ENCODE peak calls at places on chromosomes 4 and X, in seven cellular contexts. E, J, M, F, H, I and C are unnamed samples.

GRCh38 chr4:140260227-140260626 is 106.2 kb upstream of the MAML3 start:
- DNase-seq in E (no peak), J (no peak), M (no peak), F (peak; percentile 87), H (no peak), I (no peak), C (no peak)

GRCh38 chrX:13177921-13178320 is 133.5 kb upstream of the FAM9C start:
- DNase-seq in E (no peak), J (no peak), M (no peak), F (no peak), H (peak; percentile 20), I (no peak), C (no peak)

GRCh38 chr4:184415071-184415470 is 59.3 kb downstream of the IRF2 start:
- DNase-seq in E (no peak), J (no peak), M (no peak), F (peak; percentile 70), H (no peak), I (no peak), C (no peak)

GRCh38 chr4:53208749-53209148 is 157.1 kb downstream of the SCFD2 start:
- DNase-seq in E (no peak), J (no peak), M (no peak), F (no peak), H (no peak), I (no peak), C (no peak)

GRCh38 chr4:789571-790465 is 36.1 kb downstream of the CPLX1 start:
- DNase-seq in E (peak; percentile 6), J (no peak), M (no peak), F (no peak), H (no peak), I (peak; percentile 77), C (no peak)

GRCh38 chrX:80812176-80812575 is 2.5 kb upstream of the BRWD3 start:
- DNase-seq in E (no peak), J (peak; percentile 43), M (no peak), F (peak; percentile 11), H (peak; percentile 39), I (no peak), C (no peak)

GRCh38 chr4:122963222-122963621 is 40.8 kb upstream of the NUDT6 start:
- DNase-seq in E (no peak), J (no peak), M (no peak), F (peak; percentile 89), H (no peak), I (no peak), C (no peak)

GRCh38 chrX:50107470-50107869 is 93.3 kb downstream of the AKAP4 start:
- DNase-seq in E (no peak), J (no peak), M (no peak), F (peak; percentile 63), H (no peak), I (no peak), C (no peak)

GRCh38 chr4:40283968-40284367 is 51.2 kb upstream of the CHRNA9 start:
- DNase-seq in E (no peak), J (peak; percentile 93), M (no peak), F (peak; percentile 41), H (peak; percentile 78), I (no peak), C (no peak)

GRCh38 chrX:131977619-131978018 is 45.5 kb upstream of the STK26 start:
- DNase-seq in E (no peak), J (no peak), M (no peak), F (no peak), H (no peak), I (no peak), C (no peak)

GRCh38 chr4:1403591-1404572 is 2.4 kb downstream of the NKX1-1 start:
- DNase-seq in E (no peak), J (no peak), M (no peak), F (no peak), H (no peak), I (peak; percentile 62), C (peak; percentile 48)

GRCh38 chr4:106746451-106746850 is 289.7 kb downstream of the DKK2 start:
- DNase-seq in E (no peak), J (no peak), M (no peak), F (peak; percentile 9), H (no peak), I (no peak), C (no peak)

GRCh38 chr4:41935652-41936021 is 408 bp downstream of the TMEM33 start:
- DNase-seq in E (no peak), J (peak; percentile 24), M (peak; percentile 33), F (peak; percentile 36), H (no peak), I (no peak), C (no peak)

GRCh38 chr4:140363558-140363957 is 9.9 kb upstream of the SCOC start:
- DNase-seq in E (no peak), J (no peak), M (no peak), F (no peak), H (no peak), I (no peak), C (no peak)

GRCh38 chr4:31204895-31205294 is 484.7 kb downstream of the PCDH7 start:
- DNase-seq in E (no peak), J (no peak), M (no peak), F (no peak), H (no peak), I (no peak), C (no peak)

GRCh38 chr4:184345573-184345922 is 127.9 kb upstream of the ENPP6 start:
- DNase-seq in E (no peak), J (no peak), M (no peak), F (no peak), H (no peak), I (no peak), C (no peak)

GRCh38 chrX:111265506-111265905 is 4.8 kb downstream of the CAPN6 start:
- DNase-seq in E (no peak), J (no peak), M (no peak), F (no peak), H (no peak), I (no peak), C (no peak)

GRCh38 chrX:129145898-129146297 is 377.4 kb downstream of the SMARCA1 start:
- DNase-seq in E (no peak), J (no peak), M (no peak), F (no peak), H (no peak), I (no peak), C (no peak)

GRCh38 chr4:130747842-130748241 is 1651.9 kb downstream of the C4orf33 start:
- DNase-seq in E (no peak), J (no peak), M (no peak), F (no peak), H (no peak), I (no peak), C (no peak)

GRCh38 chrX:132877954-132878536 is 80.4 kb downstream of the HS6ST2 start:
- DNase-seq in E (no peak), J (no peak), M (no peak), F (no peak), H (no peak), I (no peak), C (no peak)

DNA sequence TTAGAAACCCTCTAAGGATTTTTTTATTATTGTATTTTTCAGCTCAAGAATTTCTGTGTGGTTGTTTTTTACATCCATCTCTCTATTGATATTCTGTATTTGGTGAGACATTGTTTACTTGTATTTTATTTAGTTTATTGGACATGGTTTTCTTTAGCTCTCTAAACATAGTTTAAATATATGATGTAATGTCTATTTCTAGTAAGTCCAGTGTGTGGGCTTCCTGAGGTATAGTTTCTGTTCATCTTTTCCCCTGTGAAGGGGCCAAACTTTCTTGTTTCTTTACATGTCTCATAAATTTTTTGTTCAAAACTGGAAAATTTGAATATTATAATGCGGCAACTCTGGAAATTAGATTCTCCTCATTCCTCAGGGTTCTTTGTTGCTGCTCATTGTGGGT is 28.2 kb upstream of the ATRX start:
- DNase-seq in E (no peak), J (no peak), M (no peak), F (no peak), H (no peak), I (no peak), C (no peak)
- H3K27ac ChIP-seq in E (no peak overlapping the region), J (no peak overlapping the region), M (no peak overlapping the region), F (no peak overlapping the region), H (no peak overlapping the region), I (no peak overlapping the region), C (no peak overlapping the region)

GRCh38 chr4:77800483-77801259 is 18.5 kb downstream of the CNOT6L start:
- DNase-seq in E (no peak), J (no peak), M (no peak), F (peak; percentile 0), H (no peak), I (no peak), C (no peak)

GRCh38 chr4:77802406-77802805 is 16.8 kb downstream of the CNOT6L start:
- DNase-seq in E (no peak), J (no peak), M (no peak), F (no peak), H (no peak), I (no peak), C (no peak)

GRCh38 chr4:77801260-77801608 is 17.9 kb downstream of the CNOT6L start:
- DNase-seq in E (no peak), J (peak; percentile 75), M (no peak), F (no peak), H (peak; percentile 41), I (no peak), C (no peak)

GRCh38 chr4:77804471-77804870 is 14.7 kb downstream of the CNOT6L start:
- DNase-seq in E (no peak), J (no peak), M (no peak), F (no peak), H (no peak), I (no peak), C (no peak)

DNA sequence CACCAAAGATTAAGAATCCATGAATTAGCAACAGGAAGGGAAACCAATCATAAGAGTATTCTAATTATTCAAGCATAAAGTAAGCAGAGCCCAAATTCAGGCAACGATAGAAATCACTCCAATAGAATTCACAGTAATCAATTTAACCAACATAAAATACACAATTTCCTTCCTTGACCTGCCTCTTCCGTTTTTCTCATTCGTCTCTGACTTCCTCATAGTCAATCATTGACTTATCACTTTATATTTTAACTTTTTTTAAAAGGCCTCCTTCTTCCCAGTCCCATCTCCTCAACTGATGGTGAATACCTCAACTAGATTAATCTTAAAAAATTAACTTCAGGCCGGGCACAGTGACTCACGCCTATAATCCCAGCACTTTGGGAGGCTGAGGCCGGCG is 13.4 kb downstream of the CNOT6L start:
- DNase-seq in E (no peak), J (no peak), M (no peak), F (no peak), H (no peak), I (no peak), C (no peak)
- H3K4me1 ChIP-seq in E (peaks cover 47% of the 10 kb centered on the region), J (peaks cover 62% of the 10 kb centered on the region), M (no peaks in the 10 kb centered on the region), F (peaks cover 5% of the 10 kb centered on the region), H (peaks cover 65% of the 10 kb centered on the region), I (peaks cover 48% of the 10 kb centered on the region), C (peaks cover 11% of the 10 kb centered on the region)

DNA sequence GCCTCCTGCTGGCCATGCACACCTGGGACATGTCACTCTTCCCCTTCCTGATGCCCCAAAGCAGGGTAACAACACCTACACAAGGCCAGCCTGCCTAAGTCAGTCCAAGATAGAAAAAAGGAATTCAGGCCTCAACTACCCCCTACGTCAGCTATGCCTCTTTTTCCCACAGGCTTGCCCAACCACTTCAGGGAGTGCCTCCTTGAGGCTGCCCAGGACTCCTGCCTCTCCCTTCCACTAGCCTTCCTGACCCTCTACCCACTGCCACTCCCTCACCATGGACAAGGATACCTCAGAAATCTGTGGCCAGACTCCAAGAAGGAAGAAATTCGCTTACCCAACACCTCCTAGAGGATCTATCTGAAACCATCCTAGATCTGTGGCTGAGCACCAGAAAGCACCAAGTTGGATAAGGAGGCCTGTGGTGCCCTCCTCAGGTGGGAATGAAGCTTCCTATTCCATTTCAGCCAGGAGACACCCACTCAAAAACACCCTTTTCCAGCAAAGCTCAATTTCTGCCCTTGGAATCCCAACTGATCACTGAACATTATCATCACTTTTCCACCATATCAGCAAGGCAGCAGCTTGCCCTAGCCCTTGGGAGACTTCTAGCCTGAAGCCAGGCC is 1.8 kb downstream of the KDM5C start:
- DNase-seq in E (no peak), J (peak; percentile 11), M (no peak), F (peak; percentile 9), H (no peak), I (no peak), C (no peak)
- H3K27ac ChIP-seq in E (peak overlapping the region; percentile 89), J (peak overlapping the region; percentile 81), M (no peak overlapping the region), F (no peak overlapping the region), H (peak overlapping the region; percentile 85), I (no peak overlapping the region), C (peak overlapping the region; percentile 84)

GRCh38 chr4:155674669-155675071 is 8.0 kb downstream of the GUCY1A1 start:
- DNase-seq in E (no peak), J (no peak), M (no peak), F (no peak), H (no peak), I (no peak), C (no peak)
- H3K4me1 ChIP-seq in E (peaks cover 3% of the 10 kb centered on the region), J (no peaks in the 10 kb centered on the region), M (no peaks in the 10 kb centered on the region), F (no peaks in the 10 kb centered on the region), H (no peaks in the 10 kb centered on the region), I (peaks cover 43% of the 10 kb centered on the region), C (peaks cover 46% of the 10 kb centered on the region)